ENCODE peak calls at places on chromosomes 1 and 21, in eight cellular contexts. Q is neural progenitor cell, O is PC-3, L is right lobe of liver, Z is right cardiac atrium, G is esophagus squamous epithelium, J is adrenal gland, K is astrocyte. V is an unnamed sample.
A peak's percentile ranks its signal among the peaks of the same experiment; 100 is the strongest.

GRCh38 chr1:40712997-40713396 is 21.5 kb downstream of the NFYC start:
- DNase-seq in Q (no peak), O (peak; percentile 15), L (no peak), Z (no peak), G (peak; percentile 1), J (no peak), K (no peak), V (no peak)

GRCh38 chr1:248863011-248863881 is 4.4 kb upstream of the ZNF692 start:
- DNase-seq in Q (peak; percentile 87), O (peak; percentile 80), L (peak; percentile 86), Z (peak; percentile 90), G (peak; percentile 48), J (peak; percentile 91), K (peak; percentile 46), V (no peak)

GRCh38 chr1:226979115-226979516 is 39.0 kb downstream of the COQ8A start:
- DNase-seq in Q (no peak), O (no peak), L (no peak), Z (no peak), G (no peak), J (peak; percentile 33), K (no peak), V (no peak)

GRCh38 chr1:180632326-180633088 is 685 bp downstream of the XPR1 start:
- DNase-seq in Q (peak; percentile 84), O (peak; percentile 19), L (peak; percentile 76), Z (no peak), G (no peak), J (no peak), K (no peak), V (no peak)

GRCh38 chr1:202959276-202959620 is 1.1 kb upstream of the ADIPOR1 start:
- DNase-seq in Q (no peak), O (peak; percentile 94), L (no peak), Z (no peak), G (no peak), J (peak; percentile 35), K (peak; percentile 40), V (no peak)

GRCh38 chr21:30227633-30228404 is 11.9 kb upstream of the CLDN8 start:
- DNase-seq in Q (no peak), O (peak; percentile 99), L (no peak), Z (peak; percentile 20), G (no peak), J (peak; percentile 72), K (peak; percentile 77), V (peak; percentile 100)

GRCh38 chr1:225655509-225656258 is 2.8 kb upstream of the ENAH start:
- DNase-seq in Q (peak; percentile 4), O (peak; percentile 96), L (peak; percentile 67), Z (peak; percentile 70), G (no peak), J (peak; percentile 72), K (peak; percentile 100), V (peak; percentile 93)

GRCh38 chr1:209505044-209505443 is 78.5 kb upstream of the CAMK1G start:
- DNase-seq in Q (no peak), O (peak; percentile 79), L (no peak), Z (no peak), G (no peak), J (no peak), K (peak; percentile 53), V (no peak)

GRCh38 chr1:172414331-172414730 is 6.2 kb upstream of the C1orf105 start:
- DNase-seq in Q (no peak), O (peak; percentile 85), L (no peak), Z (no peak), G (no peak), J (no peak), K (peak; percentile 39), V (no peak)

GRCh38 chr1:10117865-10118264 is 85.1 kb downstream of the UBE4B start:
- DNase-seq in Q (no peak), O (no peak), L (no peak), Z (no peak), G (no peak), J (no peak), K (peak; percentile 77), V (no peak)

GRCh38 chr1:184635347-184636155 is 119.1 kb downstream of the EDEM3 start:
- DNase-seq in Q (no peak), O (peak; percentile 11), L (no peak), Z (no peak), G (no peak), J (no peak), K (no peak), V (no peak)

GRCh38 chr1:164702216-164702615 is 143.2 kb downstream of the PBX1 start:
- DNase-seq in Q (no peak), O (peak; percentile 55), L (no peak), Z (no peak), G (no peak), J (no peak), K (peak; percentile 45), V (no peak)

GRCh38 chr1:168202941-168203654 is 22.7 kb upstream of the SFT2D2 start:
- DNase-seq in Q (no peak), O (no peak), L (no peak), Z (no peak), G (no peak), J (peak; percentile 42), K (peak; percentile 58), V (no peak)

GRCh38 chr1:202286622-202287097 is 55.1 kb downstream of the UBE2T start:
- DNase-seq in Q (no peak), O (peak; percentile 68), L (no peak), Z (peak; percentile 33), G (no peak), J (peak; percentile 72), K (peak; percentile 77), V (no peak)

GRCh38 chr1:3453891-3454810 is at the start of gene ARHGEF16:
- DNase-seq in Q (peak; percentile 91), O (peak; percentile 91), L (peak; percentile 91), Z (peak; percentile 60), G (no peak), J (peak; percentile 39), K (no peak), V (no peak)
- H3K27ac ChIP-seq in Q (no peak within 1 kb of the TSS), O (peak within 1 kb of the TSS; percentile 18), L (peak within 1 kb of the TSS; percentile 47), Z (no peak within 1 kb of the TSS), G (peak within 1 kb of the TSS; percentile 85), J (no peak within 1 kb of the TSS), K (no peak within 1 kb of the TSS), V (peak within 1 kb of the TSS; percentile 46)

DNA sequence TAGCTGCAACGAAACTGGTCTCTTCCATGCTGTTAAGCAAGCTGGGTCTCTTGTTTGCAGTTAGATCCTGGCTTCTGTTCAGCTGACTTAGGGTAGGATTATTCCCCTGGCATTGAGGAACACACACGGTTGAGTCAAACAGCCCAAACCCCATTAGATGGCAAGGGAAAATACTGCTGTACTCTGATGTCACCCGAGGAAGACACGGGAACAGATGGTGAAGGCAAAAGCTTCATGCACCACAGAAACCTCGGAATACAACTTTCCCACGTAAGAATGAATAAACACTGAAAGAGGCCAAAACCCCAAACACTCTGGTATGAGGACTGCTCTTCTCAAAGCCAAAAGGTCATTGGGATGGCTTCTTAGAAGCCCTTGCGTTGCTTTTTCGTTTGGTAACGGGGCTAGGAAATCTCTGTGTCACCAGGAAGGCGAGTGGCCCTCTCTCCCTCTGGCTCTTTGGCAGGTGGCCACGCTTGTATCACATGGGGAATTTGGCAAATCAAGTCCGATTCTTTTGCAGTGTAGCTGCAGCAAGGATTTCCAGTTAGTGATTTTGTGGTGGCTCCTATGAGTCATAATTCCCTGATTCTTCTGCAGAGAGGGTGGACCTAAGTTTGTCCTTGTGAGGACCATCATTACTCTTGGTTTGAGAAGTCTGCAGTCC is 16.7 kb upstream of the LYST start:
- DNase-seq in Q (no peak), O (peak; percentile 88), L (peak; percentile 94), Z (peak; percentile 89), G (peak; percentile 6), J (peak; percentile 95), K (peak; percentile 97), V (peak; percentile 48)
- H3K27ac ChIP-seq in Q (no peak overlapping the region), O (peak overlapping the region; percentile 27), L (peak overlapping the region; percentile 75), Z (peak overlapping the region; percentile 49), G (peak overlapping the region; percentile 37), J (no peak overlapping the region), K (peak overlapping the region; percentile 9), V (peak overlapping the region; percentile 4)

GRCh38 chr1:244219802-244220201 is 168.7 kb downstream of the ZBTB18 start:
- DNase-seq in Q (no peak), O (no peak), L (peak; percentile 42), Z (no peak), G (no peak), J (no peak), K (no peak), V (no peak)

GRCh38 chr1:244220410-244220809 is 169.3 kb downstream of the ZBTB18 start:
- DNase-seq in Q (no peak), O (no peak), L (no peak), Z (no peak), G (no peak), J (no peak), K (no peak), V (no peak)

GRCh38 chr1:244218220-244218619 is 167.1 kb downstream of the ZBTB18 start:
- DNase-seq in Q (peak; percentile 19), O (no peak), L (peak; percentile 40), Z (no peak), G (no peak), J (no peak), K (no peak), V (no peak)

GRCh38 chr1:244217711-244218110 is 166.6 kb downstream of the ZBTB18 start:
- DNase-seq in Q (no peak), O (no peak), L (peak; percentile 23), Z (no peak), G (no peak), J (no peak), K (no peak), V (no peak)

GRCh38 chr1:244219149-244219548 is 168.1 kb downstream of the ZBTB18 start:
- DNase-seq in Q (no peak), O (no peak), L (no peak), Z (no peak), G (no peak), J (no peak), K (no peak), V (no peak)
- H3K27ac ChIP-seq in Q (no peak overlapping the region), O (no peak overlapping the region), L (no peak overlapping the region), Z (no peak overlapping the region), G (no peak overlapping the region), J (no peak overlapping the region), K (no peak overlapping the region), V (no peak overlapping the region)

GRCh38 chr21:34537838-34538237 is 25.8 kb upstream of the KCNE1 start:
- DNase-seq in Q (no peak), O (no peak), L (no peak), Z (no peak), G (no peak), J (no peak), K (no peak), V (no peak)

GRCh38 chr21:34536820-34537219 is 24.8 kb upstream of the KCNE1 start:
- DNase-seq in Q (no peak), O (no peak), L (no peak), Z (no peak), G (no peak), J (no peak), K (peak; percentile 62), V (no peak)

GRCh38 chr21:34535886-34536285 is 23.9 kb upstream of the KCNE1 start:
- DNase-seq in Q (no peak), O (no peak), L (no peak), Z (no peak), G (no peak), J (no peak), K (no peak), V (no peak)

GRCh38 chr21:34534522-34534921 is 22.5 kb upstream of the KCNE1 start:
- DNase-seq in Q (no peak), O (no peak), L (no peak), Z (no peak), G (no peak), J (no peak), K (peak; percentile 61), V (no peak)

DNA sequence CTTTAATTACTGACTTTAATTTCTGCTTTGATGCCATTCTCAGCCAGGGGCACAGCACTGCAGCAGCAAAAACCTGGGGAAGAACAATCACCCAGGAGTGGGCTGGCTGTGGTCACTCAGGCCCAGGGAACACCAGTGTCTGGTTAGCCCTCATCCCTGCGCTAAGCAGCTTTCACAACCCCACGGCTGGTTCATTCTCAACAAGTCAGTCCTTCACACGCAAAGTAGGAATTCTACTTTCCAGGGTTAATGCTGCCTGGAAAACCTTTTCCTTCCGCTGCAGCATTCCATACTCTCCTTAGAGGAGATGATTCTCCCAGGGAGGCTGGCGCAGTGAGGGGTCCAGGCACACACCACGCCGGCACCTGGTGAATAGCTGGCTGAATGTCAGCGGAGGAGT is 24.3 kb upstream of the KCNE1 start:
- DNase-seq in Q (no peak), O (no peak), L (no peak), Z (no peak), G (no peak), J (no peak), K (no peak), V (no peak)
- H3K27ac ChIP-seq in Q (no peak overlapping the region), O (no peak overlapping the region), L (no peak overlapping the region), Z (peak overlapping the region; percentile 63), G (no peak overlapping the region), J (no peak overlapping the region), K (peak overlapping the region; percentile 43), V (no peak overlapping the region)